ENCODE peak calls at places on chromosomes 13 and 19, in ten cellular contexts. B, G, E, F, R, X, A, Y, C and Z are unnamed samples.

GRCh38 chr19:3360494-3361383 is 5.6 kb upstream of the NFIC start:
- DNase-seq in B (no peak), G (no peak), E (peak; percentile 82), F (no peak), R (no peak), X (peak; percentile 80), A (peak; percentile 89), Y (peak; percentile 62), C (peak; percentile 38), Z (peak; percentile 88)

GRCh38 chr13:90883592-90883991 is 463.9 kb upstream of the MIR17HG start:
- DNase-seq in B (no peak), G (no peak), E (no peak), F (no peak), R (no peak), X (no peak), A (no peak), Y (no peak), C (no peak), Z (no peak)

GRCh38 chr19:33374406-33374703 is 846 bp downstream of the CEBPG start:
- DNase-seq in B (no peak), G (no peak), E (no peak), F (no peak), R (peak; percentile 35), X (no peak), A (no peak), Y (no peak), C (no peak), Z (peak; percentile 26)

GRCh38 chr13:95707035-95707434 is 30.1 kb downstream of the DNAJC3 start:
- DNase-seq in B (no peak), G (no peak), E (no peak), F (no peak), R (no peak), X (no peak), A (no peak), Y (no peak), C (no peak), Z (no peak)

GRCh38 chr19:44278181-44278690 is 18.6 kb downstream of the ZNF233 start:
- DNase-seq in B (no peak), G (no peak), E (no peak), F (peak; percentile 34), R (peak; percentile 19), X (no peak), A (no peak), Y (no peak), C (no peak), Z (no peak)

GRCh38 chr19:36939153-36939552 is 23.0 kb downstream of the ZNF568 start:
- DNase-seq in B (no peak), G (no peak), E (no peak), F (no peak), R (no peak), X (no peak), A (no peak), Y (no peak), C (no peak), Z (no peak)

GRCh38 chr13:110138009-110138699 is 168.8 kb downstream of the COL4A1 start:
- DNase-seq in B (no peak), G (peak; percentile 66), E (peak; percentile 77), F (peak; percentile 90), R (peak; percentile 82), X (peak; percentile 19), A (peak; percentile 86), Y (peak; percentile 82), C (no peak), Z (peak; percentile 71)

GRCh38 chr19:2251577-2252480 is 2.7 kb downstream of the AMH start:
- DNase-seq in B (no peak), G (no peak), E (no peak), F (no peak), R (no peak), X (no peak), A (no peak), Y (no peak), C (no peak), Z (no peak)

GRCh38 chr19:49776371-49776764 is 9.6 kb downstream of the AP2A1 start:
- DNase-seq in B (no peak), G (no peak), E (no peak), F (no peak), R (no peak), X (no peak), A (no peak), Y (no peak), C (no peak), Z (no peak)

GRCh38 chr13:27446986-27447583 is 3.3 kb downstream of the MTIF3 start:
- DNase-seq in B (no peak), G (no peak), E (no peak), F (no peak), R (no peak), X (no peak), A (no peak), Y (no peak), C (no peak), Z (no peak)

GRCh38 chr19:8569066-8569761 is 8.0 kb downstream of the MYO1F start:
- DNase-seq in B (peak; percentile 65), G (peak; percentile 64), E (peak; percentile 64), F (peak; percentile 42), R (peak; percentile 84), X (peak; percentile 19), A (no peak), Y (peak; percentile 99), C (no peak), Z (peak; percentile 89)

GRCh38 chr19:17766543-17767131 is 15.4 kb downstream of the FCHO1 start:
- DNase-seq in B (no peak), G (peak; percentile 97), E (peak; percentile 63), F (peak; percentile 71), R (peak; percentile 68), X (peak; percentile 57), A (peak; percentile 92), Y (peak; percentile 81), C (peak; percentile 91), Z (peak; percentile 74)

DNA sequence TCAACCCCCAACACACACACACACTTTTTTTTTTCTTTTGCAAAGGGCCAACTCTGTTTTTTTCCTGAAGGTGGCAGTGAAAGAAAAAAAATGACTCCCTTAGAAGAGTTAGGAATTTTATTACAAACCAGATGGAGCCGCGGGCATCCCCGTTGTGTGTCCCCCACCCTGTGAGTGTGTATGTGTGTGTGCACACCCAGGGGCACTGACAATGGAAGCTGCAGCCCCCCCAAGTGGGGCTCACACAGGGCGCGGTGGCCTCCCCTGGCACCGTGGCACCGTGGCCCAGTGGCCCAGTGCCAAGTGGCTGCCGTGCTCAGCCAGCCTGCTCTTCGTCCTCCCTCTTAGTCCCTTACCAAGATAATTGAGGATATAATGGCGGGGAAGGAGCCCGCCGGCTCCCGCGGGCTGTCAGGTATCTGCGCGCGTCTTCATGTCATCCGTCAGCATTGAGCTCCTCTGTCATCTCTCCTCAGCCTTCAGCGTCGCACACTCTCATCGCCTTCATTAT is 314.1 kb downstream of the ZNF536 start:
- DNase-seq in B (no peak), G (no peak), E (no peak), F (no peak), R (no peak), X (no peak), A (no peak), Y (no peak), C (no peak), Z (no peak)
- TF ChIP-seq CTCF in B (peak; percentile 5), G (peak; percentile 16), E (no peak), F (no peak), R (no peak), X (no peak), A (peak; percentile 13), Y (no peak), C (no peak), Z (no peak)

DNA sequence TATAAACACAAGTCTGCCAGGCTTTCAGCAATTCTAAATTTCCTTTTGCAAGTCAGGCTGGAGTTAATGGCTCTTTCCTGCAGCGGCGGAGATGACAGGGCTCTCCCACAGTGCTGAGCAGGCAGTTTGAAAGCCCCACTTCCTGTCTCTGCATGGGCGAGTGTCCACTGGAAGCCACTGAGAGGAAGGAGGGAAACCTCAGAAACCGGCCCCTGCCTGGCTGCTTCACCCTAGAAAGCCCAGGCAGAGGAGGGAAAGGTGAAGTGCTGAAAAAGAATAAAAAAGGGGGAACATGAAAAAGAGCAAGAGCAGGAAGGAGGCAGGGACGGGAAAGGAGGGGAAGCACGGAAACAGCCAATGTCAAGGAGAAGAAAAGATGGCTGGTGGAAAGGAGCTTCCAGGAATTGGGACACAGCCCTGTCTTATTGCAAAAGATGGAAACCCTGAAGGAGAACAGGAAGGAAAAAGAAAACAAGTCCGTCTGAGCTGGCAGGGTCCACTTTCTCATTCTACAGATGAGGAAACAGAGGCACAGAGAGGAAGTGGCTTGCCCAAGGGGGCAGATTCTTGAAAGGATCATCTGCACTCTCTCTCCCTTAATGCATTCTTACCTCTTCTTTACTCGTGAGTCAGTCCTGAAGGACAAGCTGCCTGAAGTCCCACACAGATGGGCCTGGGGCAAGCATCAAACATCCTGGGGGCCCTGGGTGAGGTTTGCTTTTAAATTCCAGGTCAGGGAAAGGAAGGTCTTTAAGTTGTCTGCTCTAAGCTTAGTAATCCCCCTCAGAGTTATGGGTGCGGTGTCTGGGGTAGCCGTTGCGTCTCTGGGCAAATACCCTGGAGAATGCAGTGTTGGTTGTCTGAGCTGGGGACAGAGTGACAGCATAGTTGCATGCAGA is 38.8 kb upstream of the ALOX5AP start:
- DNase-seq in B (no peak), G (no peak), E (no peak), F (no peak), R (no peak), X (no peak), A (peak; percentile 70), Y (peak; percentile 83), C (no peak), Z (no peak)
- TF ChIP-seq CTCF in B (no peak), G (no peak), E (no peak), F (no peak), R (no peak), X (no peak), A (no peak), Y (no peak), C (no peak), Z (no peak)

GRCh38 chr19:37987356-37988332 is 80.6 kb downstream of the SIPA1L3 start:
- DNase-seq in B (no peak), G (peak; percentile 53), E (no peak), F (no peak), R (no peak), X (no peak), A (no peak), Y (no peak), C (peak; percentile 42), Z (no peak)
- TF ChIP-seq CTCF in B (peak; percentile 22), G (peak; percentile 57), E (peak; percentile 56), F (no peak), R (peak; percentile 19), X (no peak), A (no peak), Y (no peak), C (peak; percentile 26), Z (peak; percentile 10)

DNA sequence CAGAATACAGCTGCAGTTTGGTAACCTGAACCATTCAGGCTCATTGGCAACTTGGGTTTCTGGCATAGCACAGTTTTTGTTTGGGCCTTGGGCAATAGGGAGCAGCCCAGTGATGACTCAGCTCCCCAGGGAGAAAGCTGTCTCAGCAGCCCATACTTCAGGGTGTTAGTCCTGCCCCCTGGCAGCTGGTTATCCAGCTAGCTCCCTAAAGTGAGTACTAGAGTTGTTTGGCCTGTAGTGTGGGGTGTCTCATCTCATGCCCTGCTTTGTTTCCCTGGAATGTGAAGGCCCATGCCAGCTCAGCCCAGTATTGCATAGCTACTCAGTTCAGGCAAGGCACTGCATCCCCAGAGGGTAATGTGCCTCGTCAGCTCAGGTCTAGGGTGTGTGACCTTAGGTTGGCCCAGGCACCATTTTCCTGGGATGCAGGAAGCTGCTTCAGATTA is 18.2 kb upstream of the ZNF543 start:
- DNase-seq in B (peak; percentile 47), G (no peak), E (no peak), F (peak; percentile 91), R (peak; percentile 99), X (no peak), A (no peak), Y (no peak), C (no peak), Z (no peak)
- TF ChIP-seq CTCF in B (no peak), G (no peak), E (no peak), F (no peak), R (no peak), X (no peak), A (no peak), Y (no peak), C (no peak), Z (no peak)